ENCODE peak calls at places on chromosome 5, in five cellular contexts. One of them, this sample, is unnamed.

GRCh38 chr5:35902032-35902681 is 36.3 kb downstream of the CAPSL start:
- DNase-seq in MCF 10A: no peak
- DNase-seq in HCT116: no peak
- DNase-seq in AG10803: no peak
- DNase-seq in caudate nucleus: no peak
- DNase-seq in this sample: no peak

GRCh38 chr5:88833371-88834107 is 49.4 kb downstream of the MEF2C start:
- DNase-seq in MCF 10A: no peak
- DNase-seq in HCT116: no peak
- DNase-seq in AG10803: peak
- DNase-seq in caudate nucleus: peak
- DNase-seq in this sample: peak

GRCh38 chr5:56737002-56737621 is 78.2 kb upstream of the MAP3K1 start:
- DNase-seq in MCF 10A: no peak
- DNase-seq in HCT116: no peak
- DNase-seq in AG10803: peak
- DNase-seq in caudate nucleus: no peak
- DNase-seq in this sample: no peak

GRCh38 chr5:138544171-138545134 is 1.4 kb upstream of the ETF1 start:
- DNase-seq in MCF 10A: no peak
- DNase-seq in HCT116: no peak
- DNase-seq in AG10803: peak
- DNase-seq in caudate nucleus: no peak
- DNase-seq in this sample: no peak

GRCh38 chr5:147805030-147805454 is 22.5 kb upstream of the JAKMIP2 start:
- DNase-seq in MCF 10A: peak
- DNase-seq in HCT116: no peak
- DNase-seq in AG10803: no peak
- DNase-seq in caudate nucleus: no peak
- DNase-seq in this sample: no peak

GRCh38 chr5:124553911-124554310 is 192.5 kb downstream of the ZNF608 start:
- DNase-seq in MCF 10A: no peak
- DNase-seq in HCT116: no peak
- DNase-seq in AG10803: no peak
- DNase-seq in caudate nucleus: no peak
- DNase-seq in this sample: no peak

GRCh38 chr5:58357799-58358198 is 102.1 kb downstream of the PLK2 start:
- DNase-seq in MCF 10A: no peak
- DNase-seq in HCT116: no peak
- DNase-seq in AG10803: no peak
- DNase-seq in caudate nucleus: no peak
- DNase-seq in this sample: no peak

GRCh38 chr5:11126844-11127243 is 365.8 kb upstream of the DAP start:
- DNase-seq in MCF 10A: no peak
- DNase-seq in HCT116: no peak
- DNase-seq in AG10803: no peak
- DNase-seq in caudate nucleus: no peak
- DNase-seq in this sample: no peak

GRCh38 chr5:172412724-172413260 is 41.5 kb downstream of the SH3PXD2B start:
- DNase-seq in MCF 10A: peak
- DNase-seq in HCT116: no peak
- DNase-seq in AG10803: peak
- DNase-seq in caudate nucleus: peak
- DNase-seq in this sample: peak

GRCh38 chr5:150166193-150167162 is at the start of gene CDX1:
- DNase-seq in MCF 10A: no peak
- DNase-seq in HCT116: no peak
- DNase-seq in AG10803: no peak
- DNase-seq in caudate nucleus: no peak
- DNase-seq in this sample: no peak

GRCh38 chr5:147369742-147370374 is 135.0 kb downstream of the STK32A start:
- DNase-seq in MCF 10A: peak
- DNase-seq in HCT116: peak
- DNase-seq in AG10803: peak
- DNase-seq in caudate nucleus: no peak
- DNase-seq in this sample: no peak

GRCh38 chr5:176527246-176528222 is 9.7 kb downstream of the RNF44 start:
- DNase-seq in MCF 10A: no peak
- DNase-seq in HCT116: no peak
- DNase-seq in AG10803: no peak
- DNase-seq in caudate nucleus: no peak
- DNase-seq in this sample: no peak

GRCh38 chr5:116516021-116516420 is 58.6 kb downstream of the SEMA6A start:
- DNase-seq in MCF 10A: no peak
- DNase-seq in HCT116: no peak
- DNase-seq in AG10803: no peak
- DNase-seq in caudate nucleus: no peak
- DNase-seq in this sample: no peak

GRCh38 chr5:122471752-122472061 is 159.7 kb downstream of the SNCAIP start:
- DNase-seq in MCF 10A: no peak
- DNase-seq in HCT116: no peak
- DNase-seq in AG10803: no peak
- DNase-seq in caudate nucleus: no peak
- DNase-seq in this sample: no peak

GRCh38 chr5:39299962-39300361 is 64.3 kb downstream of the C9 start:
- DNase-seq in MCF 10A: no peak
- DNase-seq in HCT116: no peak
- DNase-seq in AG10803: no peak
- DNase-seq in caudate nucleus: no peak
- DNase-seq in this sample: no peak

GRCh38 chr5:163489055-163489744 is 16.2 kb upstream of the MAT2B start:
- DNase-seq in MCF 10A: peak
- DNase-seq in HCT116: no peak
- DNase-seq in AG10803: peak
- DNase-seq in caudate nucleus: no peak
- DNase-seq in this sample: no peak

GRCh38 chr5:132662004-132662401 is 4.0 kb downstream of the IL13 start:
- DNase-seq in MCF 10A: no peak
- DNase-seq in HCT116: no peak
- DNase-seq in AG10803: no peak
- DNase-seq in caudate nucleus: no peak
- DNase-seq in this sample: no peak

GRCh38 chr5:178531786-178532185 is 58.4 kb downstream of the COL23A1 start:
- DNase-seq in MCF 10A: no peak
- DNase-seq in HCT116: no peak
- DNase-seq in AG10803: no peak
- DNase-seq in caudate nucleus: no peak
- DNase-seq in this sample: no peak